ENCODE peak calls at places on chromosomes 12 and 14, in seven cellular contexts. I, H, X, C, J, V and E are unnamed samples.

GRCh38 chr14:32366995-32367394 is 37.9 kb downstream of the AKAP6 start:
- DNase-seq in I (no peak), H (no peak), X (no peak), C (peak), J (no peak), V (no peak), E (no peak)

GRCh38 chr12:47547077-47547476 is 158.8 kb downstream of the RPAP3 start:
- DNase-seq in I (no peak), H (no peak), X (peak), C (peak), J (no peak), V (peak), E (no peak)

GRCh38 chr12:106276032-106276728 is 26.4 kb upstream of the TCP11L2 start:
- DNase-seq in I (no peak), H (no peak), X (no peak), C (no peak), J (no peak), V (no peak), E (no peak)

GRCh38 chr12:27015730-27016076 is 1.5 kb upstream of the TM7SF3 start:
- DNase-seq in I (no peak), H (no peak), X (no peak), C (peak), J (no peak), V (peak), E (no peak)

GRCh38 chr14:50355692-50356091 is 41.0 kb downstream of the CDKL1 start:
- DNase-seq in I (no peak), H (no peak), X (no peak), C (no peak), J (no peak), V (no peak), E (no peak)

GRCh38 chr12:69252033-69252432 is 12.7 kb downstream of the CPSF6 start:
- DNase-seq in I (no peak), H (no peak), X (no peak), C (no peak), J (no peak), V (no peak), E (no peak)

GRCh38 chr12:2613674-2614073 is 181.1 kb upstream of the FKBP4 start:
- DNase-seq in I (no peak), H (no peak), X (peak), C (peak), J (no peak), V (peak), E (peak)

GRCh38 chr12:98446060-98446459 is 69.3 kb upstream of the TMPO start:
- DNase-seq in I (no peak), H (no peak), X (no peak), C (no peak), J (no peak), V (no peak), E (no peak)

GRCh38 chr12:62210422-62210821 is 49.8 kb upstream of the USP15 start:
- DNase-seq in I (peak), H (peak), X (peak), C (peak), J (no peak), V (peak), E (no peak)

DNA sequence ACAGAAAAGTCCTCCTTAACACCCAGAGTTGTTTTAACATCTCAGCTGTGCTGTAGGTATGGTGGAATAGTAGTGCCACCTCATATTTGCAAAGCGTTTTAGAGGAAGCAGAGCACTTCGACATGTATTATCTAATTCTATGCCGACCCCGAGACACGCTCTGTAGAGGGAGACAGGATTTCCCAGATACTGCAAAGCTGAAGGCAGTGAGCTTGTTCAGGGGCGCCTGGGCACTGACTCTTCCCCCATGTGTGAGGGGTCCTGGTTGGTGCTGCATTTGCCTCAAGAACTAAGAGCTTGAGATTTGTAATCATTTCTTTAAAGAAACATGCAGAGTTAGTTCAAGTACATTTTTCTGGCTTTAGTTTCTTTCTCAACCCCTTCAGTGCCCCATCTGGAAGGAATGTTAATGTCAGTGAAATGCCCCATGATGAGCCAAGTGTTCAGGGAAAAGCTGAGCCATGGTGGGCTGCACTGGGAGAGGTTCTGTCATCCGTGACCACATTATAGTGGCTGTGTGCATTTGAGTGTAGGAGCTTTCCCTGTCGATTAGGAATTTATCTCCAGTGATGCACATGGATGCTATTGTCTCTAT is 66.3 kb downstream of the MBIP start:
- DNase-seq in I (no peak), H (no peak), X (no peak), C (no peak), J (no peak), V (peak), E (no peak)
- TF ChIP-seq CTCF in I (no peak), H (no peak), X (peak), C (peak), J (peak), V (peak), E (peak)

GRCh38 chr12:84619053-84619452 is 293.5 kb downstream of the SLC6A15 start:
- DNase-seq in I (no peak), H (no peak), X (no peak), C (no peak), J (no peak), V (peak), E (no peak)
- TF ChIP-seq CTCF in I (no peak), H (no peak), X (peak), C (peak), J (peak), V (peak), E (peak)

GRCh38 chr12:119780786-119781434 is 96.2 kb downstream of the CIT start:
- DNase-seq in I (peak), H (no peak), X (no peak), C (peak), J (no peak), V (peak), E (no peak)

GRCh38 chr12:119786539-119786938 is 90.6 kb downstream of the CIT start:
- DNase-seq in I (no peak), H (no peak), X (no peak), C (no peak), J (no peak), V (no peak), E (no peak)

GRCh38 chr12:119783787-119784186 is 93.3 kb downstream of the CIT start:
- DNase-seq in I (no peak), H (no peak), X (no peak), C (no peak), J (no peak), V (no peak), E (no peak)

GRCh38 chr12:119784673-119785072 is 92.4 kb downstream of the CIT start:
- DNase-seq in I (no peak), H (no peak), X (no peak), C (no peak), J (no peak), V (no peak), E (no peak)

GRCh38 chr12:119781804-119782203 is 95.3 kb downstream of the CIT start:
- DNase-seq in I (no peak), H (no peak), X (no peak), C (no peak), J (no peak), V (no peak), E (no peak)
- TF ChIP-seq CTCF in I (no peak), H (no peak), X (no peak), C (no peak), J (no peak), V (no peak), E (no peak)

GRCh38 chr14:97273540-97273939 is 476.4 kb downstream of the VRK1 start:
- DNase-seq in I (no peak), H (no peak), X (no peak), C (no peak), J (no peak), V (no peak), E (no peak)
- TF ChIP-seq CTCF in I (no peak), H (no peak), X (no peak), C (no peak), J (no peak), V (no peak), E (no peak)

GRCh38 chr12:124856132-124856841 is 7.4 kb downstream of the SCARB1 start:
- DNase-seq in I (no peak), H (no peak), X (no peak), C (no peak), J (no peak), V (no peak), E (no peak)
- TF ChIP-seq CTCF in I (no peak), H (no peak), X (no peak), C (no peak), J (no peak), V (no peak), E (no peak)

GRCh38 chr12:63989301-63989845 is 144.9 kb downstream of the SRGAP1 start:
- DNase-seq in I (no peak), H (no peak), X (no peak), C (peak), J (no peak), V (peak), E (no peak)

GRCh38 chr12:63991036-63991547 is 146.6 kb downstream of the SRGAP1 start:
- DNase-seq in I (no peak), H (no peak), X (no peak), C (peak), J (no peak), V (peak), E (no peak)

GRCh38 chr12:63985456-63985855 is 141.0 kb downstream of the SRGAP1 start:
- DNase-seq in I (no peak), H (no peak), X (no peak), C (no peak), J (no peak), V (no peak), E (no peak)

GRCh38 chr12:63982787-63983186 is 138.3 kb downstream of the SRGAP1 start:
- DNase-seq in I (no peak), H (no peak), X (no peak), C (no peak), J (no peak), V (no peak), E (no peak)

GRCh38 chr12:63985945-63986344 is 141.4 kb downstream of the SRGAP1 start:
- DNase-seq in I (no peak), H (no peak), X (no peak), C (no peak), J (no peak), V (no peak), E (no peak)
- TF ChIP-seq CTCF in I (no peak), H (no peak), X (no peak), C (no peak), J (no peak), V (no peak), E (no peak)